ENCODE peak calls at places on chromosome 12, in four cellular contexts. W is K562, A is GM12878, Z is HCT116. I is an unnamed sample.

GRCh38 chr12:47767197-47767724 is 5.8 kb upstream of the SLC48A1 start:
- DNase-seq in Z (peak; percentile 52), A (no peak), W (peak; percentile 58), I (no peak)

GRCh38 chr12:24047345-24047744 is 97.9 kb upstream of the SOX5 start:
- DNase-seq in Z (no peak), W (no peak), A (no peak), I (no peak)

GRCh38 chr12:92012691-92013090 is 133.0 kb downstream of the BTG1 start:
- DNase-seq in Z (no peak), W (no peak), A (no peak), I (no peak)

GRCh38 chr12:112130461-112130998 is 5.2 kb downstream of the TRAFD1 start:
- DNase-seq in Z (no peak), A (peak; percentile 70), W (no peak), I (no peak)

GRCh38 chr12:70885952-70886351 is 34.6 kb downstream of the PTPRR start:
- DNase-seq in A (no peak), W (no peak), Z (no peak), I (no peak)

GRCh38 chr12:107760207-107760816 is 625 bp downstream of the PRDM4 start:
- DNase-seq in Z (no peak), W (no peak), A (no peak), I (no peak)

GRCh38 chr12:95118788-95119179 is 45.4 kb upstream of the NR2C1 start:
- DNase-seq in A (no peak), W (no peak), Z (no peak), I (no peak)

GRCh38 chr12:65824314-65824563 is at the start of gene HMGA2:
- DNase-seq in W (no peak), A (no peak), Z (peak; percentile 78), I (peak; percentile 67)

GRCh38 chr12:119274636-119275065 is 59.9 kb upstream of the CCDC60 start:
- DNase-seq in W (no peak), A (no peak), Z (no peak), I (no peak)

GRCh38 chr12:31021809-31022492 is 51.7 kb upstream of the DDX11 start:
- DNase-seq in A (no peak), W (no peak), Z (no peak), I (peak; percentile 18)

GRCh38 chr12:113866496-113866895 is 99.6 kb downstream of the RBM19 start:
- DNase-seq in W (no peak), Z (no peak), A (no peak), I (no peak)

GRCh38 chr12:112881602-112882001 is 25.2 kb upstream of the OAS1 start:
- DNase-seq in Z (no peak), A (no peak), W (no peak), I (no peak)

GRCh38 chr12:85575115-85576096 is 260.8 kb downstream of the RASSF9 start:
- DNase-seq in W (peak; percentile 9), Z (peak; percentile 54), A (peak; percentile 13), I (peak; percentile 25)

GRCh38 chr12:13175499-13175898 is 21.0 kb upstream of the EMP1 start:
- DNase-seq in Z (no peak), W (no peak), A (no peak), I (no peak)

GRCh38 chr12:19338405-19338804 is 100.9 kb upstream of the AEBP2 start:
- DNase-seq in Z (no peak), W (no peak), A (no peak), I (no peak)

GRCh38 chr12:69324797-69325466 is 23.2 kb upstream of the LYZ start:
- DNase-seq in A (peak; percentile 26), Z (no peak), W (no peak), I (no peak)

GRCh38 chr12:47394070-47394469 is 311.8 kb downstream of the RPAP3 start:
- DNase-seq in W (no peak), Z (no peak), A (no peak), I (no peak)

GRCh38 chr12:76032043-76032981 is 736 bp upstream of the PHLDA1 start:
- DNase-seq in W (peak; percentile 74), A (peak; percentile 34), Z (no peak), I (no peak)

GRCh38 chr12:130427381-130427887 is 89.7 kb downstream of the PIWIL1 start:
- DNase-seq in W (no peak), Z (no peak), A (no peak), I (no peak)

GRCh38 chr12:48934312-48934706 is 9.0 kb upstream of the FKBP11 start:
- DNase-seq in W (peak; percentile 38), A (no peak), Z (no peak), I (no peak)

GRCh38 chr12:2064078-2064507 is 11.3 kb downstream of the CACNA1C start:
- DNase-seq in A (peak; percentile 28), Z (no peak), W (no peak), I (no peak)

GRCh38 chr12:114131824-114132223 is 165.7 kb upstream of the RBM19 start:
- DNase-seq in A (no peak), W (no peak), Z (no peak), I (no peak)

GRCh38 chr12:39123580-39123979 is 218.2 kb upstream of the CPNE8 start:
- DNase-seq in Z (no peak), A (no peak), W (no peak), I (no peak)

GRCh38 chr12:130186101-130186465 is 23.8 kb downstream of the FZD10 start:
- DNase-seq in W (no peak), A (no peak), Z (no peak), I (no peak)

GRCh38 chr12:5388581-5389535 is 43.0 kb upstream of the NTF3 start:
- DNase-seq in A (no peak), W (no peak), Z (peak; percentile 52), I (no peak)

GRCh38 chr12:100995771-100996170 is 201.2 kb downstream of the ANO4 start:
- DNase-seq in A (peak; percentile 47), W (no peak), Z (no peak), I (no peak)

GRCh38 chr12:63151898-63152700 is 1.1 kb upstream of the AVPR1A start:
- DNase-seq in W (peak; percentile 18), Z (peak; percentile 43), A (no peak), I (peak; percentile 20)

GRCh38 chr12:79360269-79360668 is 330.5 kb downstream of the PAWR start:
- DNase-seq in Z (no peak), A (no peak), W (no peak), I (no peak)

GRCh38 chr12:16586350-16587109 is 19.4 kb downstream of the LMO3 start:
- DNase-seq in A (no peak), Z (no peak), W (no peak), I (no peak)
- TF ChIP-seq POLR2AphosphoS5 in A (no peak), Z (no peak), W (no peak), I (no peak)

DNA sequence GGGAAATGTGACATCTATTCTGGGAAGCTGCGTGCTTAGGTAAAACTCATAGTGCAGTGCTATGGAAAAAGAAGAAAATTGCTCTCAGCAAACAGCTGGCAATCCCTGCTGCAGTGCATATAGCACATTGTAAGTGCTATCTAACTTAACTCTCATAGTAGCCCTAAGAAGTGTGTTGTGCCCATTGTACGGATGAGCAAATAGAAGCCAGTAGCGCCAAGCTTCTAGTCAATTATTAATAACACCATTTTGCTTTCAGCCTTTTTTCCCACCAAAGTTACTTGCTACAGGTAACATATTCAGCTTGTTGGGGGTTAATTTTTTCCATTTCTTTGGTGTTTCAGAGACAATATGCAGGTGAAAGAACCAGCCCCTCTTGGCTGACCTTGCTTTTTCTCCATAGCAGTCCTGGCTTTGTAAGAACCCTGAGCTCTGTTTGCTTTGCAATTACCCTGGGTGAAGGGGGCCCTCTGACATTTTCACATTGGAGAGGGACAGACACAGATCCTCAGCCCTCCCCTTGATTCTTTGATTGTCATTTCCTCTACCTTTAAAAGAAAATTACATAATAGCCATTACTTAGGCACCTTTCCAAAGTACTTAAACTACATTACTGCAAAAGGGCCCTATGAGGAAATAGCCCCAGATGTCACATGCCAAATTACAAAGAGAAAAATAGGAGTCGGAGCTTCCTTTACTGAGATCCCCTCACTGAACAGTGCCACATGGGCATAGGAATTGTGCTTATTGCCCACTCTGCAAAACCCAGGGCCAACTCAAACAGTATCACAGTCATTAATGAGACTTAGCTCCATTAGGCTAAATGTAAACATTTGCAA is 576.2 kb upstream of the TBX3 start:
- DNase-seq in W (no peak), A (no peak), Z (no peak), I (no peak)
- TF ChIP-seq SIN3A in W (no peak), A (no peak), Z (no peak), I (no peak)

GRCh38 chr12:93174048-93174447 is 203.7 kb upstream of the NUDT4 start:
- DNase-seq in Z (no peak), W (no peak), A (no peak), I (no peak)
- TF ChIP-seq POLR2AphosphoS5 in Z (no peak), W (no peak), A (no peak), I (no peak)

DNA sequence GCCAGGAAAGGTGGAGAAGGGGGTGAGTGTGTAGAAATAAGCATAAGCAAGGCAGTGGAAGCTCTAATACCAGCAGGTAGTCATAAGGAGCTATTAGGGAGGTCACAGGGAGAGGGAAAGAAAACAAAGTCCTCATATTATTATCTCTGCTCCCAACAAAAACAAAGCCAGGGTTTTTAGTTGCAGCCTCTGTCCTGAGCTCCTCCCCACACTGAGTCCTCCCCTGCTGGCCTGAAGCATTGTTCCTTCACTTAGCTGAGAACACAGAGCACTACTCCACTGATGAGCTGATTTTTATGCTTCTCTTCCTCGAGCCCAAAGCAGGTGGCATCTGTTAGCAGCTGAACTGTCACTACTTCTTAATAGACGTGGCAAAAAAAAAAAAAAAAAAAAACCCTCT is 10.4 kb upstream of the STAC3 start:
- DNase-seq in Z (no peak), W (no peak), A (no peak), I (no peak)
- TF ChIP-seq SIN3A in Z (no peak), W (no peak), A (no peak), I (no peak)

GRCh38 chr12:54370218-54370730 is 6.0 kb upstream of the GPR84 start:
- DNase-seq in Z (no peak), W (peak; percentile 79), A (no peak), I (no peak)
- TF ChIP-seq POLR2AphosphoS5 in Z (no peak), W (no peak), A (no peak), I (peak; percentile 24)

GRCh38 chr12:11653215-11653753 is 3.8 kb downstream of the ETV6 start:
- DNase-seq in W (no peak), Z (no peak), A (peak; percentile 69), I (no peak)

GRCh38 chr12:11651377-11651776 is 1.9 kb downstream of the ETV6 start:
- DNase-seq in W (no peak), Z (no peak), A (no peak), I (no peak)

GRCh38 chr12:11651785-11652184 is 2.3 kb downstream of the ETV6 start:
- DNase-seq in W (no peak), Z (no peak), A (no peak), I (no peak)

GRCh38 chr12:11650697-11651281 is 1.3 kb downstream of the ETV6 start:
- DNase-seq in W (no peak), A (peak; percentile 40), Z (no peak), I (no peak)

GRCh38 chr12:11652351-11653040 is 3.0 kb downstream of the ETV6 start:
- DNase-seq in Z (no peak), W (no peak), A (peak; percentile 71), I (no peak)
- TF ChIP-seq SIN3A in Z (no peak), W (no peak), A (no peak), I (no peak)

GRCh38 chr12:88419794-88420193 is 160.5 kb downstream of the KITLG start:
- DNase-seq in Z (no peak), A (no peak), W (no peak), I (no peak)
- TF ChIP-seq POLR2AphosphoS5 in Z (no peak), A (no peak), W (no peak), I (no peak)

GRCh38 chr12:3236345-3237153 is 159.4 kb downstream of the TSPAN9 start:
- DNase-seq in W (peak; percentile 61), A (no peak), Z (peak; percentile 42), I (no peak)
- TF ChIP-seq SIN3A in W (no peak), A (no peak), Z (no peak), I (no peak)